ENCODE peak calls at places on chromosomes 2 and 18, in five cellular contexts. M is fibroblast of lung, Z is endothelial cell of umbilical vein, R is MM.1S, U is GM23248. I is an unnamed sample.

GRCh38 chr2:127582863-127583861 is 47.7 kb downstream of the MYO7B start:
- DNase-seq in R (no peak), U (no peak), M (no peak), Z (no peak), I (no peak)

GRCh38 chr18:49924293-49924983 is 111.1 kb upstream of the ACAA2 start:
- DNase-seq in R (no peak), Z (no peak), M (peak), U (no peak), I (no peak)

GRCh38 chr2:158539176-158539895 is 82.6 kb downstream of the PKP4 start:
- DNase-seq in Z (peak), M (peak), U (peak), R (peak), I (peak)

GRCh38 chr2:229340086-229340760 is 69.1 kb upstream of the PID1 start:
- DNase-seq in R (no peak), Z (no peak), M (peak), U (peak), I (no peak)

GRCh38 chr18:30945769-30946168 is 96.8 kb downstream of the DSC3 start:
- DNase-seq in U (no peak), Z (no peak), M (peak), R (no peak), I (no peak)

GRCh38 chr2:7053650-7054262 is 136.5 kb downstream of the RNF144A start:
- DNase-seq in R (no peak), M (no peak), Z (no peak), U (no peak), I (no peak)

GRCh38 chr2:202660796-202661195 is 26.0 kb downstream of the FAM117B start:
- DNase-seq in U (no peak), R (no peak), M (no peak), Z (no peak), I (no peak)

GRCh38 chr2:54531558-54531957 is 75.4 kb downstream of the SPTBN1 start:
- DNase-seq in U (peak), Z (peak), R (no peak), M (peak), I (no peak)

GRCh38 chr2:220528180-220528579 is 900.8 kb downstream of the SLC4A3 start:
- DNase-seq in Z (no peak), R (no peak), U (peak), M (peak), I (no peak)

GRCh38 chr2:3320910-3321605 is 56.6 kb downstream of the EIPR1 start:
- DNase-seq in Z (no peak), U (no peak), R (no peak), M (peak), I (no peak)

GRCh38 chr2:1975060-1975459 is 230.7 kb upstream of the PXDN start:
- DNase-seq in M (peak), U (no peak), Z (no peak), R (no peak), I (no peak)

GRCh38 chr18:3529597-3529996 is 79.6 kb downstream of the TGIF1 start:
- DNase-seq in M (no peak), U (no peak), R (no peak), Z (no peak), I (no peak)

GRCh38 chr2:26438526-26438925 is 36.8 kb downstream of the DRC1 start:
- DNase-seq in R (no peak), M (peak), Z (no peak), U (peak), I (no peak)

GRCh38 chr2:135299656-135300244 is 231.3 kb downstream of the ZRANB3 start:
- DNase-seq in Z (peak), R (no peak), U (peak), M (peak), I (no peak)

GRCh38 chr2:73292906-73293533 is 328 bp downstream of the EGR4 start:
- DNase-seq in M (no peak), Z (no peak), R (no peak), U (no peak), I (no peak)
- TF ChIP-seq EZH2 in M (peak), Z (peak), R (no peak), U (peak), I (peak)

GRCh38 chr2:113158884-113159553 is 14.8 kb upstream of the PSD4 start:
- DNase-seq in Z (no peak), U (peak), M (peak), R (no peak), I (no peak)

GRCh38 chr2:113155331-113155730 is 18.4 kb upstream of the PSD4 start:
- DNase-seq in R (no peak), Z (no peak), U (no peak), M (no peak), I (no peak)

GRCh38 chr2:113156278-113157107 is 17.3 kb upstream of the PSD4 start:
- DNase-seq in M (no peak), U (no peak), Z (no peak), R (no peak), I (no peak)

GRCh38 chr2:113157897-113158753 is 15.6 kb upstream of the PSD4 start:
- DNase-seq in U (peak), Z (peak), M (peak), R (no peak), I (no peak)

DNA sequence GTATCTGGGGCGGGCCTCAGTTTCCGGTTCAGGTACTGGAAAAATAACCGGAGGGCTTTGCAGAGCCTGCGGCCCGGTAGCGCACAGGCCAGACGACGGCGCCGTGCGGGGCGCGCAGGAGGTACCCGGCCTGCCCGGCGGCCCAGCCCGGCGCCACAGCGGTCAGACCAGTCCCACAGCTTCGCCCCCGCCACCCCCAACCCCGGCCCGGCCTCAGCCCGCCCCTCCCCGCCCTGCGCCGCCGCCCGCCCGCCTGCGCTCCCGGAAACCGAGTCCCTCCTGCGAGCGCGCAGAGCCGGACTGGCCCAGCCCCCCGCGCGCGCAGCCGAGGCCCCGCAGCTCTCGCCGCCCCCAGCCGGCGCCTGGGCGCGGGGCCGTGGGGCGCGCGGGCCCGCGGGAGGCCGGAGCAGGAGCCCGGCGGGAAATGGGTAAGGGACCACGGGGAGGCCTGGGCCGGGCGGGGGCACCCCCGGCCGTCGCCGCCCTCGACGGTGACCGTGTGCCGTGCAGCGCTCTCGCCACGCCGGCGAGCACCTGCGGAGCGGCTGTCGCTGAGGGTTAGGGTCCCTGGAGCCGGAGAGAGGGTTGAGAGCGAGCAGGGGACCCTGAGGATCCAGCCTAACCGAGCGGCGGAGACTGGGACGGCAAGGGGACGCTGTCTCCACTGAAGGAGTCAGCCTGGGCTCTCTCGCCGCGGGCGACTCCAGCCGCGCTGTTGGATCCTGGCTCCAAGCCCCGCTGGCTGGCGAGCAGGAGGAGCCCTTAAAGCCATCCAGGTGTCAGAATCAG is 16.5 kb upstream of the PSD4 start:
- DNase-seq in U (peak), R (no peak), Z (no peak), M (peak), I (peak)
- H3K4me2 ChIP-seq in U (peak), R (peak), Z (peak), M (peak), I (peak)

DNA sequence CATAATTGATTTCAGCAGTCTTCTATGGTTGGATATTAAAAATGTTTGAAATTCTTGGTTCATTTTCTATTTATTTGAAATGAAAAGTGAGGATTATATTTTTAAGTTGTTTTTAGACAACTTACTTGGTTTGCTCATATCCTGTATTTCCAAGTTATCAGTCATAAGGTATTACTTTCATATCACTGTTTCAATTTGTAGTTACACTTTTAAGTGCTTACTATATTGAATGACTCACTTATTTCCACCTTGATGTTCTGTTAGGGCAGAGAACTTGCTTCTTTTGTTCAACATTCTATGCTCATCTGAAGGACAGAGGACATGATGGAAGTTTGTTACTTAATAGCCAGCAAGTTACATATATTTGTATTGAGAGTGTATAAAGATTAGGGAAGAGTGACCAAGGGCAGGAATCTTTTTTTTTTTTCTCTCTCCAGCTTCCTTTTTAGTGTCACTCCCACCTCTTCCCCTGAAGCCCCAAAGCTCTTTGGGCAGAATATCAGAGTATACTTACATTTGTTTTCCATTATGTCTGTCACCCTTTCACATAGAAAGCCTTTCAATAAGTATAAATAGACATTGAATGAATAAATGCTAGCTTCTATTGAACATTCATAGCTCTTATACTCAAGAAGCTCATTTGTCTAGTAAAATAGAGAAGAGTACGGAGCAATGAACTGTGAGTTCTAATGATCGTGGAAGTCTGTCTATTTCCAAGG is 28.1 kb downstream of the PIK3C3 start:
- DNase-seq in U (no peak), M (peak), Z (peak), R (peak), I (no peak)
- TF ChIP-seq EZH2 in U (no peak), M (no peak), Z (no peak), R (no peak), I (no peak)

GRCh38 chr2:101622210-101622609 is 75.3 kb upstream of the MAP4K4 start:
- DNase-seq in Z (no peak), U (no peak), R (no peak), M (no peak), I (no peak)
- H3K4me2 ChIP-seq in Z (no peak), U (no peak), R (no peak), M (no peak), I (no peak)

DNA sequence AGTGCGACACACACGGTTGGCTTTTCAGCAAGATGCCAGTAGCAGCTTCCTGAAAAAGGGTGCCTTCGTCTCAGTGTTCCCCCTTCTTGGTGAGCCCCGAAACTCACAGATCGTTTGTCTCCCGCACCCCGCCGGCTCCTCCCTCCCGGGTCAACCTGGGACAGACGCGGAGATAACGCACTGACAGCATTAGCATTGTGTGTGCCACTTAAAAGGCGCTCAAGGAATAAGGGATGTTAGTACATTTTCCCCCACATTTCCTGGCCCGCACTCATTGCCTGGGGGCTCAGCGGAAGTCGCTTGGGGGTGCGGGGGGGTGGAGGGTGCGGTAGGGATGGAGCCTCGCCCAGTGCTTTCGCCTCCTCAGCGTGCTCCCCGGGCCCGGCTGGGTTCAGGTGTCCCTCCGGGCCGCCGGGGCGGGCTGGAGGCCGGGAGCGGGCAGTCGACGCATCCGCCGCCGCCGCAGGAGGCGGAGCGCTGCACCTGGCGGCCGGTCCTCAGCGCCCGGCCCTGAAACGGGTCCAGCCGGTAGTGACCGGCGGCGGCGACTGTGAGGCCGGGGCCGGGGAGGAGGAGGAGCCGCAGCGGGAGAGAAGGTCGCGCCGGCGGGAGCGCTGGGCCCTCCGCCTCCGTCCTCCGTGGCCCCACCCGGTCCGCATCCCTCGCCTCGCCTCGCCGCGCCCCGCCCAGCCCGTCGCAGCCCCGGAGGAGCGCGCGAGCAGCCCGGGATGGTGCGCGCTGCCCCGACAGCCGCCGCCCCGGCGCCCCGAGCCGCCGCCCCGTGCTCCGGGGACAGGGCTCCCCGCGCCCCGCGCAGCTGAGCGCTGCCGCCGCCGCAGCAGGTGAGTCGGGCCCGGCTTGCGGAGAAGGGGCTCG is at the start of gene MFSD6:
- DNase-seq in M (no peak), U (peak), R (peak), Z (no peak), I (peak)
- TF ChIP-seq EZH2 in M (no peak), U (no peak), R (no peak), Z (peak), I (no peak)